ENCODE peak calls at places on chromosome 17, in eight cellular contexts. One of them, this sample, is unnamed.

GRCh38 chr17:64230551-64231408 is 32.3 kb downstream of the TEX2 start:
- DNase-seq in NCI-H1105: no peak
- DNase-seq in HCEC 1CT: peak
- DNase-seq in BE2C: no peak
- DNase-seq in AG10803: peak
- DNase-seq in Panc1: no peak
- DNase-seq in left colon: no peak
- DNase-seq in HS-5: peak
- DNase-seq in this sample: no peak

GRCh38 chr17:47810901-47811635 is 10.5 kb downstream of the OSBPL7 start:
- DNase-seq in NCI-H1105: no peak
- DNase-seq in HCEC 1CT: no peak
- DNase-seq in BE2C: no peak
- DNase-seq in AG10803: no peak
- DNase-seq in Panc1: no peak
- DNase-seq in left colon: peak
- DNase-seq in HS-5: no peak
- DNase-seq in this sample: no peak

GRCh38 chr17:59783221-59784016 is 76.0 kb downstream of the VMP1 start:
- DNase-seq in NCI-H1105: no peak
- DNase-seq in HCEC 1CT: no peak
- DNase-seq in BE2C: peak
- DNase-seq in AG10803: peak
- DNase-seq in Panc1: no peak
- DNase-seq in left colon: no peak
- DNase-seq in HS-5: no peak
- DNase-seq in this sample: no peak

GRCh38 chr17:3027786-3028532 is 35.4 kb downstream of the OR1D5 start:
- DNase-seq in NCI-H1105: no peak
- DNase-seq in HCEC 1CT: no peak
- DNase-seq in BE2C: no peak
- DNase-seq in AG10803: no peak
- DNase-seq in Panc1: no peak
- DNase-seq in left colon: no peak
- DNase-seq in HS-5: no peak
- DNase-seq in this sample: peak

GRCh38 chr17:50132104-50132794 is 2.3 kb upstream of the SAMD14 start:
- DNase-seq in NCI-H1105: no peak
- DNase-seq in HCEC 1CT: no peak
- DNase-seq in BE2C: no peak
- DNase-seq in AG10803: no peak
- DNase-seq in Panc1: no peak
- DNase-seq in left colon: no peak
- DNase-seq in HS-5: no peak
- DNase-seq in this sample: no peak

GRCh38 chr17:70074236-70074830 is 692 bp upstream of the KCNJ16 start:
- DNase-seq in NCI-H1105: no peak
- DNase-seq in HCEC 1CT: no peak
- DNase-seq in BE2C: no peak
- DNase-seq in AG10803: no peak
- DNase-seq in Panc1: no peak
- DNase-seq in left colon: no peak
- DNase-seq in HS-5: no peak
- DNase-seq in this sample: no peak

GRCh38 chr17:179066-179432 is 2.4 kb downstream of the DOC2B start:
- DNase-seq in NCI-H1105: no peak
- DNase-seq in HCEC 1CT: no peak
- DNase-seq in BE2C: no peak
- DNase-seq in AG10803: no peak
- DNase-seq in Panc1: no peak
- DNase-seq in left colon: no peak
- DNase-seq in HS-5: no peak
- DNase-seq in this sample: no peak

GRCh38 chr17:7854078-7854777 is 638 bp upstream of the TMEM88 start:
- DNase-seq in NCI-H1105: no peak
- DNase-seq in HCEC 1CT: no peak
- DNase-seq in BE2C: no peak
- DNase-seq in AG10803: no peak
- DNase-seq in Panc1: no peak
- DNase-seq in left colon: no peak
- DNase-seq in HS-5: no peak
- DNase-seq in this sample: peak

GRCh38 chr17:28737770-28738679 is 5.8 kb upstream of the TRAF4 start:
- DNase-seq in NCI-H1105: no peak
- DNase-seq in HCEC 1CT: no peak
- DNase-seq in BE2C: no peak
- DNase-seq in AG10803: no peak
- DNase-seq in Panc1: no peak
- DNase-seq in left colon: peak
- DNase-seq in HS-5: no peak
- DNase-seq in this sample: no peak

GRCh38 chr17:2796164-2797140 is at the start of gene RAP1GAP2:
- DNase-seq in NCI-H1105: no peak
- DNase-seq in HCEC 1CT: no peak
- DNase-seq in BE2C: no peak
- DNase-seq in AG10803: no peak
- DNase-seq in Panc1: no peak
- DNase-seq in left colon: peak
- DNase-seq in HS-5: no peak
- DNase-seq in this sample: no peak

GRCh38 chr17:72053069-72053846 is 67.6 kb upstream of the SOX9 start:
- DNase-seq in NCI-H1105: no peak
- DNase-seq in HCEC 1CT: no peak
- DNase-seq in BE2C: no peak
- DNase-seq in AG10803: no peak
- DNase-seq in Panc1: no peak
- DNase-seq in left colon: no peak
- DNase-seq in HS-5: no peak
- DNase-seq in this sample: no peak

GRCh38 chr17:77233635-77234334 is 93.0 kb downstream of the SEC14L1 start:
- DNase-seq in NCI-H1105: no peak
- DNase-seq in HCEC 1CT: peak
- DNase-seq in BE2C: peak
- DNase-seq in AG10803: peak
- DNase-seq in Panc1: peak
- DNase-seq in left colon: no peak
- DNase-seq in HS-5: no peak
- DNase-seq in this sample: no peak

GRCh38 chr17:56149266-56150036 is 3.8 kb upstream of the ANKFN1 start:
- DNase-seq in NCI-H1105: no peak
- DNase-seq in HCEC 1CT: peak
- DNase-seq in BE2C: no peak
- DNase-seq in AG10803: no peak
- DNase-seq in Panc1: no peak
- DNase-seq in left colon: no peak
- DNase-seq in HS-5: no peak
- DNase-seq in this sample: no peak

GRCh38 chr17:42276609-42277341 is 584 bp upstream of the STAT5B start:
- DNase-seq in NCI-H1105: no peak
- DNase-seq in HCEC 1CT: peak
- DNase-seq in BE2C: peak
- DNase-seq in AG10803: peak
- DNase-seq in Panc1: no peak
- DNase-seq in left colon: peak
- DNase-seq in HS-5: no peak
- DNase-seq in this sample: peak